ENCODE peak calls at places on chromosome 21, in four cellular contexts. One of them, this sample, is unnamed.

GRCh38 chr21:36323032-36323431 is 3.0 kb downstream of the MORC3 start:
- DNase-seq in pancreas: no peak
- DNase-seq in MCF 10A: peak; percentile 28
- DNase-seq in foreskin fibroblast: no peak
- DNase-seq in this sample: no peak

GRCh38 chr21:35139382-35139715 is 90.2 kb upstream of the RUNX1 start:
- DNase-seq in foreskin fibroblast: no peak
- DNase-seq in pancreas: no peak
- DNase-seq in MCF 10A: no peak
- DNase-seq in this sample: no peak

GRCh38 chr21:31457675-31458074 is 113.6 kb upstream of the TIAM1 start:
- DNase-seq in pancreas: no peak
- DNase-seq in MCF 10A: peak; percentile 25
- DNase-seq in foreskin fibroblast: no peak
- DNase-seq in this sample: peak; percentile 12

GRCh38 chr21:35616090-35616489 is 444.2 kb downstream of the SETD4 start:
- DNase-seq in foreskin fibroblast: peak; percentile 52
- DNase-seq in MCF 10A: peak; percentile 44
- DNase-seq in pancreas: no peak
- DNase-seq in this sample: no peak

GRCh38 chr21:36893581-36893980 is 72.9 kb downstream of the HLCS start:
- DNase-seq in foreskin fibroblast: no peak
- DNase-seq in MCF 10A: no peak
- DNase-seq in pancreas: no peak
- DNase-seq in this sample: no peak

GRCh38 chr21:27561116-27561515 is 594.2 kb upstream of the ADAMTS5 start:
- DNase-seq in foreskin fibroblast: no peak
- DNase-seq in MCF 10A: peak; percentile 35
- DNase-seq in pancreas: no peak
- DNase-seq in this sample: no peak

GRCh38 chr21:29523646-29524045 is 224.9 kb downstream of the BACH1 start:
- DNase-seq in MCF 10A: peak; percentile 8
- DNase-seq in foreskin fibroblast: no peak
- DNase-seq in pancreas: no peak
- DNase-seq in this sample: no peak

GRCh38 chr21:36976882-36977651 is 10.6 kb upstream of the HLCS start:
- DNase-seq in MCF 10A: peak; percentile 76
- DNase-seq in foreskin fibroblast: peak; percentile 50
- DNase-seq in pancreas: no peak
- DNase-seq in this sample: peak; percentile 60

GRCh38 chr21:36526104-36526503 is 46.2 kb upstream of the CLDN14 start:
- DNase-seq in MCF 10A: no peak
- DNase-seq in foreskin fibroblast: no peak
- DNase-seq in pancreas: no peak
- DNase-seq in this sample: no peak

GRCh38 chr21:41374867-41375533 is 13.2 kb downstream of the MX2 start:
- DNase-seq in foreskin fibroblast: no peak
- DNase-seq in MCF 10A: peak; percentile 5
- DNase-seq in pancreas: no peak
- DNase-seq in this sample: no peak

GRCh38 chr21:27157097-27157496 is 190.2 kb upstream of the ADAMTS5 start:
- DNase-seq in pancreas: no peak
- DNase-seq in MCF 10A: no peak
- DNase-seq in foreskin fibroblast: no peak
- DNase-seq in this sample: no peak

GRCh38 chr21:28459193-28459592 is 533.5 kb downstream of the LTN1 start:
- DNase-seq in pancreas: no peak
- DNase-seq in foreskin fibroblast: no peak
- DNase-seq in MCF 10A: no peak
- DNase-seq in this sample: no peak

GRCh38 chr21:26835027-26835713 is 10.0 kb downstream of the ADAMTS1 start:
- DNase-seq in pancreas: no peak
- DNase-seq in foreskin fibroblast: peak; percentile 69
- DNase-seq in MCF 10A: peak; percentile 29
- DNase-seq in this sample: no peak

GRCh38 chr21:25862112-25862511 is 127.3 kb downstream of the GABPA start:
- DNase-seq in pancreas: no peak
- DNase-seq in MCF 10A: no peak
- DNase-seq in foreskin fibroblast: no peak
- DNase-seq in this sample: no peak

GRCh38 chr21:45615145-45615711 is 28.3 kb upstream of the PCBP3 start:
- DNase-seq in MCF 10A: peak; percentile 26
- DNase-seq in pancreas: no peak
- DNase-seq in foreskin fibroblast: no peak
- DNase-seq in this sample: peak; percentile 39

GRCh38 chr21:46130721-46131720 is 24.4 kb downstream of the FTCD start:
- DNase-seq in MCF 10A: no peak
- DNase-seq in foreskin fibroblast: peak; percentile 58
- DNase-seq in pancreas: peak; percentile 47
- DNase-seq in this sample: no peak

GRCh38 chr21:31173881-31174555 is 135.7 kb upstream of the KRTAP19-8 start:
- DNase-seq in foreskin fibroblast: peak; percentile 21
- DNase-seq in pancreas: no peak
- DNase-seq in MCF 10A: no peak
- DNase-seq in this sample: no peak

GRCh38 chr21:45831991-45832740 is 149.4 kb upstream of the COL6A1 start:
- DNase-seq in pancreas: no peak
- DNase-seq in MCF 10A: peak; percentile 4
- DNase-seq in foreskin fibroblast: peak; percentile 60
- DNase-seq in this sample: no peak

GRCh38 chr21:25955646-25956045 is 214.9 kb downstream of the APP start:
- DNase-seq in foreskin fibroblast: no peak
- DNase-seq in MCF 10A: no peak
- DNase-seq in pancreas: no peak
- DNase-seq in this sample: no peak

GRCh38 chr21:45768011-45768740 is 124.7 kb downstream of the PCBP3 start:
- DNase-seq in MCF 10A: no peak
- DNase-seq in pancreas: no peak
- DNase-seq in foreskin fibroblast: no peak
- DNase-seq in this sample: no peak

GRCh38 chr21:34074283-34075098 is 1.1 kb downstream of the MRPS6 start:
- DNase-seq in MCF 10A: peak; percentile 33
- DNase-seq in foreskin fibroblast: no peak
- DNase-seq in pancreas: peak; percentile 61
- DNase-seq in this sample: no peak

GRCh38 chr21:44568667-44569556 is 4.6 kb upstream of the KRTAP10-4 start:
- DNase-seq in foreskin fibroblast: no peak
- DNase-seq in pancreas: no peak
- DNase-seq in MCF 10A: no peak
- DNase-seq in this sample: no peak

GRCh38 chr21:38380391-38381137 is 117.7 kb downstream of the ERG start:
- DNase-seq in MCF 10A: peak; percentile 46
- DNase-seq in pancreas: no peak
- DNase-seq in foreskin fibroblast: no peak
- DNase-seq in this sample: no peak
- TF ChIP-seq CTCF in MCF 10A: peak; percentile 14
- TF ChIP-seq CTCF in pancreas: no peak
- TF ChIP-seq CTCF in foreskin fibroblast: peak; percentile 17
- TF ChIP-seq CTCF in this sample: peak; percentile 7

DNA sequence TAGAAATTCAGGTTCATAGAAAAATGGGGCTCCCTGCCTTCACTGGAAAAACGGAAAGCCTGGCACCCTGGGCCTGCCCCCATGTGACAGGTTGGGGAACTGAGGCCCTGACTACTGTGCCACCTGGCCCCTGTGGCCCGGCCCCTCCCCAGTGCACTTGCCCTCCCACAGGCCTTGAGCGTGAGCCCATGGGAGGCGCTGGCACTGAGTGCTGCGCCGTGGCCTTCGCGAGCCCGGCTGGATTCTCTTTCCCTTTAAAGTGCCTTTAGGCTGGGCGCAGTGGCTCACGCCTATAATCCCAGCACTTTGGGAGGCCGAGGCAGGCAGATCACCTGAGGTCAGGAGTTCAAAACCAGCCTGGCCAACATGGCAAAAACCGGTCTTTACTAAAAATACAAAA is 45.7 kb downstream of the SLC37A1 start:
- DNase-seq in foreskin fibroblast: no peak
- DNase-seq in MCF 10A: no peak
- DNase-seq in pancreas: no peak
- DNase-seq in this sample: peak; percentile 2
- TF ChIP-seq CTCF in foreskin fibroblast: no peak
- TF ChIP-seq CTCF in MCF 10A: no peak
- TF ChIP-seq CTCF in pancreas: no peak
- TF ChIP-seq CTCF in this sample: no peak

DNA sequence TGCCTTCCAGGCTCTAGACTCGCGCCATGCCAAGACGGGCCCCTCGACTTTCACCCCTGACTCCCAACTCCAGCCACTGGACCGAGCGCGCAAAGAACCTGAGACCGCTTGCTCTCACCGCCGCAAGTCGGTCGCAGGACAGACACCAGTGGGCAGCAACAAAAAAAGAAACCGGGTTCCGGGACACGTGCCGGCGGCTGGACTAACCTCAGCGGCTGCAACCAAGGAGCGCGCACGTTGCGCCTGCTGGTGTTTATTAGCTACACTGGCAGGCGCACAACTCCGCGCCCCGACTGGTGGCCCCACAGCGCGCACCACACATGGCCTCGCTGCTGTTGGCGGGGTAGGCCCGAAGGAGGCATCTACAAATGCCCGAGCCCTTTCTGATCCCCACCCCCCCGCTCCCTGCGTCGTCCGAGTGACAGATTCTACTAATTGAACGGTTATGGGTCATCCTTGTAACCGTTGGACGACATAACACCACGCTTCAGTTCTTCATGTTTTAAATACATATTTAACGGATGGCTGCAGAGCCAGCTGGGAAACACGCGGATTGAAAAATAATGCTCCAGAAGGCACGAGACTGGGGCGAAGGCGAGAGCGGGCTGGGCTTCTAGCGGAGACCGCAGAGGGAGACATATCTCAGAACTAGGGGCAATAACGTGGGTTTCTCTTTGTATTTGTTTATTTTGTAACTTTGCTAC is 2.0 kb upstream of the OLIG2 start:
- DNase-seq in pancreas: no peak
- DNase-seq in foreskin fibroblast: no peak
- DNase-seq in MCF 10A: no peak
- DNase-seq in this sample: no peak
- TF ChIP-seq CTCF in pancreas: no peak
- TF ChIP-seq CTCF in foreskin fibroblast: no peak
- TF ChIP-seq CTCF in MCF 10A: no peak
- TF ChIP-seq CTCF in this sample: no peak

GRCh38 chr21:42860345-42860744 is 19.0 kb downstream of the WDR4 start:
- DNase-seq in MCF 10A: no peak
- DNase-seq in pancreas: no peak
- DNase-seq in foreskin fibroblast: no peak
- DNase-seq in this sample: no peak
- TF ChIP-seq CTCF in MCF 10A: no peak
- TF ChIP-seq CTCF in pancreas: no peak
- TF ChIP-seq CTCF in foreskin fibroblast: no peak
- TF ChIP-seq CTCF in this sample: no peak

GRCh38 chr21:17416139-17416538 is 96.7 kb upstream of the CXADR start:
- DNase-seq in foreskin fibroblast: no peak
- DNase-seq in pancreas: no peak
- DNase-seq in MCF 10A: no peak
- DNase-seq in this sample: no peak
- TF ChIP-seq CTCF in foreskin fibroblast: no peak
- TF ChIP-seq CTCF in pancreas: no peak
- TF ChIP-seq CTCF in MCF 10A: no peak
- TF ChIP-seq CTCF in this sample: no peak

This sample was measured in Caco-2.